ENCODE peak calls at places on chromosomes 6 and 20, in eight cellular contexts. H is BJ, O is HFFc6, I is upper lobe of right lung, A is breast epithelium, S is AG04449, F is RWPE1, Y is PC-9. J is an unnamed sample.

GRCh38 chr20:9571783-9572182 is 57.4 kb downstream of the LAMP5 start:
- DNase-seq in H (no peak), O (no peak), I (no peak), A (no peak), S (no peak), F (no peak), Y (no peak), J (no peak)

GRCh38 chr6:149336529-149336928 is 19.0 kb downstream of the TAB2 start:
- DNase-seq in H (no peak), O (no peak), I (no peak), A (no peak), S (no peak), F (peak; percentile 65), Y (peak; percentile 18), J (no peak)

GRCh38 chr6:112150363-112150762 is 63.0 kb downstream of the FAM229B start:
- DNase-seq in H (peak; percentile 10), O (peak; percentile 30), I (no peak), A (no peak), S (no peak), F (no peak), Y (no peak), J (no peak)

GRCh38 chr6:33359331-33359730 is 32.3 kb upstream of the KIFC1 start:
- DNase-seq in H (no peak), O (no peak), I (no peak), A (no peak), S (no peak), F (no peak), Y (no peak), J (no peak)

GRCh38 chr6:143408151-143408786 is 42.2 kb downstream of the ADAT2 start:
- DNase-seq in H (no peak), O (no peak), I (no peak), A (no peak), S (no peak), F (no peak), Y (no peak), J (no peak)

GRCh38 chr6:107187630-107188029 is 72.3 kb upstream of the BEND3 start:
- DNase-seq in H (no peak), O (no peak), I (no peak), A (no peak), S (no peak), F (no peak), Y (no peak), J (no peak)

GRCh38 chr6:105978113-105978512 is 108.0 kb upstream of the PRDM1 start:
- DNase-seq in H (no peak), O (no peak), I (no peak), A (no peak), S (no peak), F (no peak), Y (no peak), J (no peak)

GRCh38 chr6:90413867-90414266 is 117.2 kb upstream of the BACH2 start:
- DNase-seq in H (no peak), O (no peak), I (no peak), A (no peak), S (no peak), F (no peak), Y (no peak), J (no peak)

GRCh38 chr6:44309092-44309491 is 4.1 kb downstream of the AARS2 start:
- DNase-seq in H (peak; percentile 8), O (peak; percentile 32), I (no peak), A (no peak), S (no peak), F (peak; percentile 77), Y (no peak), J (no peak)

GRCh38 chr6:135812085-135812526 is 39.4 kb upstream of the PDE7B start:
- DNase-seq in H (no peak), O (peak; percentile 62), I (no peak), A (no peak), S (peak; percentile 26), F (no peak), Y (peak; percentile 60), J (no peak)

GRCh38 chr20:4549711-4550259 is 171.9 kb upstream of the PRND start:
- DNase-seq in H (no peak), O (no peak), I (no peak), A (no peak), S (no peak), F (no peak), Y (no peak), J (no peak)

DNA sequence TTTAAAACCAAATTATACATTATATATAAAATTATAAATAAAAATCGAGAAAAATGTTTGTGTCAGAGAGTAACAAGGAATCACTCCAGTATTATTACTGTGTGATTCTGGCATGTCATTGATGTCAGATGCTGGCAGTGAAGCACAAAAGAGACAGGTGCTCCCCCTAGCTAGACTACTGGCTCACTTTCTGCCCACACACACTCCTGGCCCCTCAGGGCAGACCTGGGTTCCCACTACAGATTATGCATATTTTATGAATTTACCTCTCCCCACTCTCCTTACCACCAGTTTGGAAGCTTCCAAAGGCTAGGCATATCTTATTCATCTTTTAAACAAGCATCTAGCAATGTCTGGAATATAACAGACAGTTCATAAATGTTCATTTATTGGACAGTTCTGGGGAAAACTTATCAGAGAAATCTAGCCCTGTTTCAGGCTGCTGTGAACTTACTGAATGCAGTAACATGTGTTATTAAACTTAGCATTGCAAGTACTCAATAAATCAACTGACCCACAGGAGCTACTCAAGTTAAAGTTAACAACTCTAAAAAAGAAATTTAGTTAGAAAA is 12.8 kb downstream of the SNX3 start:
- DNase-seq in H (no peak), O (no peak), I (no peak), A (no peak), S (no peak), F (no peak), Y (no peak), J (no peak)
- TF ChIP-seq CTCF in H (no peak), O (no peak), I (no peak), A (no peak), S (no peak), F (no peak), Y (no peak), J (no peak)

DNA sequence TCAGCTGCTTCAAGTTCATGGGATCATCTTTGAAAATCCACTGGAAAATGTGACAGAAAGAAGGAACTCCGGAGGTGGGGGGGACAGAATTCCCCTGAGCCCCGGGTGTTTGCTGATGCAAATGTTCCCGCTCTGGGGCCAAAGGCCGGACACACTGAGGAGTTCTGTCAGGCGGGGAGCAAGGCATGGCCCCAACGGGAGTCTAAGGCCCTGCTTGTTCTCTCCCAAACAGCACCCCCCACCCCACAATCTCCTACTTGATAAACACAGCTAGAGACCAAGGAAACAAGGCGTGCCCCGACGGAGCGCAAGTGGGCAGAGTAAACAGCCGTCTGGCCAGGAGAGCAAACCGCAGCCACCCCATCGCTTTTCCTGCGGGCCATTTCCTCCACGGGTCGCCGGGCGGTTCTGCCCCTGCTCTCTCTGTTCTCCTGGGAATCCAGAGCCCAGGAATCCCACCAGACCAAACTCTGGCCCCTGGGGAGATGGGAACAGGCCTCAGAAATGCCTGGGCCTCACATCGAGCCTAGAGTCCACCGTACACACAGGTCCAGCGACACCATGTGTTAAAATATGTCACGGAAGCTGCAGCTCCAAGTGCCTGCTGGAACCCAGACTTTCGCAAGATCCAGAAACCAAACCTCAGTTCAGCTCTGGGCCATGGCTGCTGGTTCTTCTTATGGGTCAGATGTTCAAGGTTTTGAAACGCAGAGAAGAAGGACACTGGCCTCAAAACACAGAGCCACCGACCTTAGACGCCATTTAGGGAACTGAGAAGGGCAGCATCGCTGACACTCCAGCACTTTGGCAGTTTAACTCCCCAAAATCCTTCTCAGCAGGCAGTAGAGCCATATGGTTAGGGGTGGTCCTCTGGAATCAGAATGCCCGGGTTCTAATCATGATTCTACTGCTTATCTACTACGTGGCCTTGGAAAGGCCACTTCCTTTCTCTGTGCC is 104.2 kb downstream of the PREX1 start:
- DNase-seq in H (no peak), O (no peak), I (peak; percentile 73), A (no peak), S (no peak), F (no peak), Y (no peak), J (no peak)
- TF ChIP-seq CTCF in H (peak; percentile 24), O (no peak), I (peak; percentile 9), A (no peak), S (no peak), F (no peak), Y (no peak), J (no peak)

GRCh38 chr6:1335367-1336037 is 23.6 kb downstream of the FOXQ1 start:
- DNase-seq in H (peak; percentile 55), O (peak; percentile 82), I (peak; percentile 83), A (no peak), S (peak; percentile 21), F (peak; percentile 89), Y (peak; percentile 88), J (no peak)

GRCh38 chr6:1334725-1335124 is 22.8 kb downstream of the FOXQ1 start:
- DNase-seq in H (no peak), O (no peak), I (no peak), A (no peak), S (no peak), F (no peak), Y (no peak), J (no peak)

GRCh38 chr6:1337791-1338190 is 25.9 kb downstream of the FOXQ1 start:
- DNase-seq in H (no peak), O (peak; percentile 25), I (no peak), A (no peak), S (no peak), F (no peak), Y (no peak), J (no peak)

GRCh38 chr6:1336246-1336843 is 24.4 kb downstream of the FOXQ1 start:
- DNase-seq in H (no peak), O (no peak), I (no peak), A (peak; percentile 56), S (no peak), F (peak; percentile 76), Y (peak; percentile 81), J (no peak)
- TF ChIP-seq CTCF in H (peak; percentile 18), O (peak; percentile 70), I (peak; percentile 30), A (no peak), S (peak; percentile 3), F (peak; percentile 27), Y (peak; percentile 75), J (peak; percentile 58)

GRCh38 chr6:136921936-136922679 is at the start of gene SLC35D3:
- DNase-seq in H (no peak), O (no peak), I (no peak), A (no peak), S (no peak), F (peak; percentile 12), Y (no peak), J (peak; percentile 71)
- TF ChIP-seq CTCF in H (no peak), O (no peak), I (no peak), A (no peak), S (no peak), F (no peak), Y (no peak), J (no peak)

DNA sequence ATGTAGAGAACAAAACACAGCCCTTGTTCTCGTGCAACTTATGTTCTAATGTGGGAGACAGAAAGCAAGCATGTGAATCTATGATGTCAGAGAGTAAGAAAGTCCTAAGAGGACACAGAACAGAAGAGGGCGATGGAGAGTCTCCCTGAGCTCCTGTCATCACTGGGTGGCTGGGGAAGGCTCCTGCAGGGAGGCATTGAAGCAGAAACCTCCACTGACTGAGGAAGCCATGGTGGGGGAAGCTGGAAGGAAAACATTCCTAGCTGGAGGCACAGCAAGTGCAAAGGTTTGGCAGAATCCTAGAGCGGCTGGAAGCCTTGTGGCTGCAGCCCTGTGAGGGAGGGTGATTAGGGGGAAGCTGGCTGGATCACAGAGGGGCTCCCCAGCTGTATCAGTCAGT is 248.0 kb downstream of the CDH26 start:
- DNase-seq in H (no peak), O (peak; percentile 55), I (no peak), A (no peak), S (peak; percentile 5), F (peak; percentile 49), Y (no peak), J (no peak)
- TF ChIP-seq CTCF in H (peak; percentile 64), O (peak; percentile 79), I (peak; percentile 33), A (no peak), S (peak; percentile 72), F (peak; percentile 28), Y (peak; percentile 51), J (peak; percentile 65)

J was measured in type B pancreatic cell.